ENCODE peak calls at places on chromosome 19, in four cellular contexts. E, X, N and V are unnamed samples. For H3K9me3, the result is how much of the 10 kb centered on the place peaks cover.

GRCh38 chr19:40603071-40603718 is 2.0 kb downstream of the LTBP4 start:
- DNase-seq in E (peak), X (no peak), N (no peak), V (no peak)

GRCh38 chr19:58584498-58585441 is 11.6 kb upstream of the MZF1 start:
- DNase-seq in E (no peak), X (no peak), N (no peak), V (no peak)

GRCh38 chr19:13993554-13994308 is 12.4 kb downstream of the RFX1 start:
- DNase-seq in E (peak), X (no peak), N (no peak), V (no peak)

GRCh38 chr19:6718741-6719539 is 1.5 kb downstream of the C3 start:
- DNase-seq in E (peak), X (no peak), N (peak), V (no peak)

GRCh38 chr19:4357095-4357797 is 13.9 kb downstream of the MPND start:
- DNase-seq in E (peak), X (no peak), N (no peak), V (no peak)

GRCh38 chr19:7224205-7224833 is 69.9 kb downstream of the INSR start:
- DNase-seq in E (no peak), X (no peak), N (peak), V (no peak)

GRCh38 chr19:3315676-3315973 is 50.8 kb upstream of the NFIC start:
- DNase-seq in E (no peak), X (no peak), N (no peak), V (no peak)

GRCh38 chr19:38388310-38389100 is at the start of gene SPRED3:
- DNase-seq in E (peak), X (no peak), N (peak), V (no peak)

GRCh38 chr19:9836021-9836420 is 903 bp downstream of the PIN1 start:
- DNase-seq in E (no peak), X (no peak), N (no peak), V (peak)

GRCh38 chr19:49506575-49507105 is 5.8 kb upstream of the FCGRT start:
- DNase-seq in E (peak), X (peak), N (peak), V (peak)

GRCh38 chr19:1956868-1957492 is 16.0 kb downstream of the CSNK1G2 start:
- DNase-seq in E (no peak), X (no peak), N (no peak), V (no peak)

GRCh38 chr19:8641908-8642547 is 11.6 kb downstream of the NFILZ start:
- DNase-seq in E (peak), X (no peak), N (no peak), V (peak)

GRCh38 chr19:45883881-45884681 is 1.9 kb downstream of the IRF2BP1 start:
- DNase-seq in E (peak), X (no peak), N (no peak), V (no peak)

GRCh38 chr19:45223879-45224278 is 21.3 kb downstream of the EXOC3L2 start:
- DNase-seq in E (no peak), X (no peak), N (no peak), V (no peak)

GRCh38 chr19:28705008-28705407 is 507.9 kb downstream of the UQCRFS1 start:
- DNase-seq in E (peak), X (no peak), N (no peak), V (no peak)

GRCh38 chr19:49210901-49211451 is 53.4 kb downstream of the TRPM4 start:
- DNase-seq in E (no peak), X (no peak), N (no peak), V (no peak)

GRCh38 chr19:46717716-46718143 is 816 bp upstream of the PRKD2 start:
- DNase-seq in E (no peak), X (no peak), N (no peak), V (peak)

GRCh38 chr19:41428481-41428859 is 1.3 kb upstream of the B3GNT8 start:
- DNase-seq in E (no peak), X (no peak), N (no peak), V (no peak)

GRCh38 chr19:14114854-14115253 is 2.7 kb downstream of the PRKACA start:
- DNase-seq in E (no peak), X (peak), N (peak), V (peak)

GRCh38 chr19:17560205-17560595 is 4.8 kb downstream of the COLGALT1 start:
- DNase-seq in E (peak), X (no peak), N (peak), V (no peak)

GRCh38 chr19:4284176-4284958 is 5.3 kb downstream of the SHD start:
- DNase-seq in E (peak), X (no peak), N (no peak), V (peak)

GRCh38 chr19:42606660-42607351 is 12.1 kb upstream of the CEACAM8 start:
- DNase-seq in E (peak), X (peak), N (peak), V (peak)

GRCh38 chr19:3285647-3286176 is 61.3 kb downstream of the CELF5 start:
- DNase-seq in E (no peak), X (no peak), N (no peak), V (no peak)

GRCh38 chr19:5095568-5095850 is 126.6 kb downstream of the KDM4B start:
- DNase-seq in E (no peak), X (no peak), N (no peak), V (no peak)

GRCh38 chr19:41851456-41851855 is 6.6 kb downstream of the DMRTC2 start:
- DNase-seq in E (no peak), X (no peak), N (no peak), V (no peak)

GRCh38 chr19:16892438-16892837 is 3.6 kb downstream of the F2RL3 start:
- DNase-seq in E (no peak), X (no peak), N (no peak), V (no peak)

GRCh38 chr19:3135961-3136683 is at the start of gene GNA15:
- DNase-seq in E (no peak), X (no peak), N (peak), V (no peak)

GRCh38 chr19:54209748-54210494 is 9.3 kb downstream of the RPS9 start:
- DNase-seq in E (peak), X (no peak), N (peak), V (peak)

GRCh38 chr19:9883231-9883758 is 48.2 kb downstream of the PIN1 start:
- DNase-seq in E (no peak), X (no peak), N (no peak), V (no peak)

GRCh38 chr19:2977686-2978466 is 512 bp downstream of the TLE6 start:
- DNase-seq in E (no peak), X (no peak), N (no peak), V (no peak)

DNA sequence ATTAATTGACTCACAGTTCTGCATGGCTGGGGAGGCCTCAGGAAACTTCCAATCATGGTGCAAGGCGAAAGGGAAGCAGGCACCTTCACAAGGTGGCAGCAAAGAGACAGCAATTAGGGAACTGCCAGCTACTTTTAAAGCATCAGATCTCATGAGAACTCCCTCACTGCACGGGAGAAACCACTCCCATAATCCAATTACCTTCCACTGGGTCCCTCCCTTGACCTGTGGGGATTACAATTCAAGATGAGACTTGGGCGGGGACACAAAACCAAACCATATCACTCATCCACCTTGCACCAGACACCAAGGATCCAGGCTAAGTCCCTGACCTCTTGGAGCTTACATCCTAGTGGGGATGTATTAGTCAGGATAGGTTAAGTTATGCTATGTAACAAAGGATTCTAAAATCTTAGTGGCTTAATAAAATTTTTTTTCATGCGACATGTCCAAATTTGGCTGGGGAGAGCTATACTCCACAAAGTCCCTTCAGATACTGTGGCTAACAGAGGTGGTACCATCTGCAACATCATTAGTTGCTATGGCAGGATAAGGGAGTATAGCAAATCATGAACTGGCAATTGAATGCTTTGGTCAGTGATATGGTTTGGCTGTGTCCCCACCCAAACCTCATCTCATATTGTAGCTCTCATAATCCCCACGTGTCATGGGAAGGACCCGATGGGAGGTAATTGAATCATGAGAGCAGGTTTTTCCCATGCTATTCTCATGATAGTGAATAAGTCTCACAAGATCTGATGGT is 8.3 kb upstream of the FAM187B start:
- DNase-seq in E (no peak), X (peak), N (no peak), V (peak)
- H3K9me3 ChIP-seq in E (under half), X (under half), N (under half), V (under half)

DNA sequence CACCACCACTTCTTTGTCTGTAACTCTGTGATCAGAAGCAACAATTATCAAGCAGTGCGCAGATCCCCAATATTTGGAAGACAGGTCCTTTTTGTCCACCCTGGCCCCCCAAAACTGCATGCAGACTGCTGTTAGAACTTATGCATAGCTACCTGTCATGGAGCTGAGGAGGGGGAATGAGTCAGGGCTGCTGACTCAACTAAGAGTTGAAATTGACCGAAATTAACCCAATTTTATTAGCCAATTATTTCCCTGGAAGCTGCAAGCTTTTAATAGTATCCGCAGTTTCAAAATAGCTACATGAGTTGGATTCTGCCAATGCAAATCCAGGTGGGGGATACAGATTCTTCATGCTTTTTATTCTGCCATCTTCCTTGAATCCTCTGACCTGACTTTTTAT is 14.0 kb upstream of the ZNF491 start:
- DNase-seq in E (no peak), X (no peak), N (no peak), V (no peak)
- H3K9me3 ChIP-seq in E (half or more), X (half or more), N (half or more), V (under half)

DNA sequence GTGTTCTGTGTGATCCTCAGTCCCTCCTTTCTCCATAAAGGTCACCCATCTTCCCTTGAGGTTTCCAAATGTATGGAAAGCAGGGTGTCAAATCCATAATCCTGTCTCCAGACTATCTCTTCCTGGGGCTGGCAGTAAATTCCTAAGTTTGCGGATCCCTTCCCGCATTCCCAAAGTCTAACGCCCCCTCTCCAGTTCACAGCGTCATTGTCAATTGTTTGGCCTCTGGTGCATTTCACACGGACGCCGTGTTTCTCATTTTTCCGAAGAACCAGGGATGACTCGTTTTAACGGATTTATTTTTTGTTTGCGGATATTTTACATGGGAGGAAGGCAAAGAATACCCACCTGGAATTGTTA is 32.6 kb downstream of the ZNF136 start:
- DNase-seq in E (no peak), X (no peak), N (no peak), V (no peak)
- H3K9me3 ChIP-seq in E (under half), X (half or more), N (under half), V (under half)

GRCh38 chr19:56927294-56927693 is 86.8 kb upstream of the PEG3 start:
- DNase-seq in E (no peak), X (no peak), N (no peak), V (no peak)
- H3K9me3 ChIP-seq in E (under half), X (under half), N (under half), V (under half)

GRCh38 chr19:36635342-36635741 is 30.2 kb downstream of the ZNF382 start:
- DNase-seq in E (no peak), X (no peak), N (no peak), V (no peak)

DNA sequence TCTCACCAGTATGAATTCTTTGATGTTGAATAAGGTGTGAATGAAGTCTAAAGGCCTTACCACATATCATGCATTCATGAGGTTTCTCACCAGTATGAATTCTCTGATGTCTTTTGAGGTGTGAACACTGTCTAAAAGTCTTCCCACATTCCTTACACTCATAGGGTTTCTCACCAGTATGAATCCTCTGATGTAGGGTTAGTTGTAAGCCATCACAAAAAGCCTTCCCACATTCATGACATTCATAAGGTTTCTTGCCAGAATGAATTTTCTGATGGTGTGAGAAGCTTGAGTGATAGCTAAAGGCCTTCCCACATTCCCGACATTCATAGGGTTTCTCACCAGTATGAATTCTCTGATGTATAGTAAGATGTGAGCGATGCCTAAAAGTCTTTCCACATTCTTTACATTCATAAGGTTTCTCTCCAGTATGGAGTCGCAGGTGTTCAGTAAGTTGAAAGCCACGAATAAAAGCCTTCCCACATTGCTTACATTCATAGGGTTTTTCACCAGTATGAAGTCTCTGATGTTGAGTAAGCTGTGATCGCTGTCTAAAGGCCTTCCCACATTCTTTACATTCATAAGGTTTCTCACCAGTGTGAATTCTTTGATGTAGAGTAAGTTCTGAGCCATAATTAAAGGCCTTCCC is 27.7 kb downstream of the ZNF461 start:
- DNase-seq in E (no peak), X (no peak), N (no peak), V (no peak)
- H3K9me3 ChIP-seq in E (half or more), X (half or more), N (half or more), V (under half)

GRCh38 chr19:21740559-21740958 is 26.8 kb downstream of the ZNF100 start:
- DNase-seq in E (no peak), X (no peak), N (no peak), V (no peak)
- H3K9me3 ChIP-seq in E (under half), X (under half), N (under half), V (under half)

DNA sequence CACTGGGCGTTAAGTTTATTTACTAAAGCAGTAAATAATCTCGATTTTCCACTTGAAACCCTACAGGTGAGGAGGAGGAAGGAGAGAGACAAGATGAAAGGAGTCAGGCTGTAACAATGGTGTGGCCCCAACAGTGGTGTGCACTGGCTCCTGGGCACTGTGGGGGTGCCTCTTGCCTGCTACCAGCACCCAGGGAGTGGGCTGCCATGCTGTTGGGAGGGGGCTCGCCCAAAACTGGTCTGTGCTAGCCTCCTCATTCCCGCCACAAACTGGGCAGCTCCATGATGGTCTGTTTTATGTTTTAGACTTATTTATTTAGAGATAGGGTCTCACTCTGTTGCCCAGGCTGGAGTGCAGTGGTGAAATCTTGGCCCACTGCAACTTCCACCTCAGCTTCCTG is 49.8 kb upstream of the SLC7A9 start:
- DNase-seq in E (no peak), X (no peak), N (no peak), V (no peak)
- H3K9me3 ChIP-seq in E (under half), X (under half), N (under half), V (under half)

GRCh38 chr19:56946164-56946563 is 105.6 kb upstream of the PEG3 start:
- DNase-seq in E (no peak), X (no peak), N (no peak), V (no peak)
- H3K9me3 ChIP-seq in E (under half), X (under half), N (under half), V (under half)

DNA sequence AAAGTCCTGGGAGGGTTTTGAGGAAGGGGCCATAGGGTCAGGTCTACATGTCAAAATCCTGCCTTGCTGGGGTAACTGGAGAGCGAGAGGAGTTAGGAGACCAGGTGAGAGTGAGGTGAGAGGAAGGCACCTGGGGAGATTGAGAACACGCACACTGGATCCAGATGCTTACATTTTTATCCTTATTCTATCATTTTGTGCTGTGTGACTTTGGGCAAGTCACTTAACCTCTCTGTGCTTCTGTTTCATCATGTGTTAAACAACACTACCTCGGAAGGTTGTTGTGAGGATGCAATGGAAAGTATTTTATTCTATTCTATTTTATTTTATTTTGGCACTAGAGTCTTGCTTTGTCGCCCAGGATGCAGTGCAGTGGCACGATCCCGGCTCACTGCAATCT is 3.5 kb downstream of the C19orf81 start:
- DNase-seq in E (no peak), X (no peak), N (no peak), V (no peak)
- H3K9me3 ChIP-seq in E (under half), X (under half), N (under half), V (under half)

DNA sequence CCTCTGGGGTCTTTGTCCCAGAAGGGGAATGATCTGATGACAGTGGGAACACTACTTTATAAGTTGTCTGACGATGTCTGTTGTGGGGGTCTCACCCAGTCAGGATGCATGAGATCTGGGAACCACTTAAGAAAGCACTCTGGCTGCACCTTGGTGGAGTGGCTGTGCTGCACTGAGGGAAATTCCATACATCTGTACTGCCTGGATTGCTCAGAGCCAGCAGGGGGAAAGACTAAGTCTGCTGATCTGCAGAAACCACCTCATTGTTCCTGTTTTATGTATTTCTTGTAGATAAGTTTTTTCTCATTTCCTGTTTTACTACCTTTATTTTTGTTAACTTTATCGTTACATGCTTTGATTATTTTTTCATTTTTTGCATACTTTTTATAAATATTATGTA is 27.3 kb downstream of the ZNF430 start:
- DNase-seq in E (no peak), X (no peak), N (no peak), V (no peak)
- H3K9me3 ChIP-seq in E (under half), X (half or more), N (under half), V (under half)